ENCODE peak calls at places on chromosomes 3 and 15, in ten cellular contexts. One of them, this sample, is unnamed.

GRCh38 chr3:10344147-10344943 is 23.4 kb upstream of the SEC13 start:
- DNase-seq in GM03348: peak; percentile 79
- DNase-seq in stromal cell of bone marrow: no peak
- DNase-seq in activated CD4-positive, alpha-beta T cell treated with anti-CD3 and anti-CD28 coated beads for 36 hours: peak; percentile 72
- DNase-seq in activated CD4-positive, alpha-beta memory T cell treated with anti-CD3 and anti-CD28 coated beads for 36 hours: peak; percentile 68
- DNase-seq in nephron progenitor cell: peak; percentile 74
- DNase-seq in T-helper 1 cell: peak; percentile 38
- DNase-seq in OCI-LY7: peak; percentile 78
- DNase-seq in WTC11: peak; percentile 79
- DNase-seq in NCI-H2171 treated with DMSO at 0.1 percent for 48 hours: peak; percentile 30
- DNase-seq in this sample: peak; percentile 17

GRCh38 chr3:179260949-179261765 is 10.2 kb upstream of the KCNMB3 start:
- DNase-seq in GM03348: peak; percentile 96
- DNase-seq in stromal cell of bone marrow: peak; percentile 34
- DNase-seq in activated CD4-positive, alpha-beta T cell treated with anti-CD3 and anti-CD28 coated beads for 36 hours: peak; percentile 80
- DNase-seq in activated CD4-positive, alpha-beta memory T cell treated with anti-CD3 and anti-CD28 coated beads for 36 hours: peak; percentile 77
- DNase-seq in nephron progenitor cell: peak; percentile 80
- DNase-seq in T-helper 1 cell: peak; percentile 61
- DNase-seq in OCI-LY7: no peak
- DNase-seq in WTC11: peak; percentile 71
- DNase-seq in NCI-H2171 treated with DMSO at 0.1 percent for 48 hours: peak; percentile 60
- DNase-seq in this sample: no peak

GRCh38 chr15:57320543-57321220 is 55.6 kb upstream of the CGNL1 start:
- DNase-seq in GM03348: peak; percentile 42
- DNase-seq in stromal cell of bone marrow: peak; percentile 93
- DNase-seq in activated CD4-positive, alpha-beta T cell treated with anti-CD3 and anti-CD28 coated beads for 36 hours: no peak
- DNase-seq in activated CD4-positive, alpha-beta memory T cell treated with anti-CD3 and anti-CD28 coated beads for 36 hours: no peak
- DNase-seq in nephron progenitor cell: no peak
- DNase-seq in T-helper 1 cell: no peak
- DNase-seq in OCI-LY7: peak; percentile 61
- DNase-seq in WTC11: no peak
- DNase-seq in NCI-H2171 treated with DMSO at 0.1 percent for 48 hours: peak; percentile 8
- DNase-seq in this sample: no peak

GRCh38 chr3:17738921-17739320 is 3.5 kb downstream of the TBC1D5 start:
- DNase-seq in GM03348: no peak
- DNase-seq in stromal cell of bone marrow: no peak
- DNase-seq in activated CD4-positive, alpha-beta T cell treated with anti-CD3 and anti-CD28 coated beads for 36 hours: no peak
- DNase-seq in activated CD4-positive, alpha-beta memory T cell treated with anti-CD3 and anti-CD28 coated beads for 36 hours: no peak
- DNase-seq in nephron progenitor cell: no peak
- DNase-seq in T-helper 1 cell: no peak
- DNase-seq in OCI-LY7: no peak
- DNase-seq in WTC11: no peak
- DNase-seq in NCI-H2171 treated with DMSO at 0.1 percent for 48 hours: no peak
- DNase-seq in this sample: no peak

GRCh38 chr15:63188247-63188936 is 1.0 kb upstream of the RAB8B start:
- DNase-seq in GM03348: no peak
- DNase-seq in stromal cell of bone marrow: no peak
- DNase-seq in activated CD4-positive, alpha-beta T cell treated with anti-CD3 and anti-CD28 coated beads for 36 hours: peak; percentile 52
- DNase-seq in activated CD4-positive, alpha-beta memory T cell treated with anti-CD3 and anti-CD28 coated beads for 36 hours: peak; percentile 67
- DNase-seq in nephron progenitor cell: no peak
- DNase-seq in T-helper 1 cell: no peak
- DNase-seq in OCI-LY7: no peak
- DNase-seq in WTC11: no peak
- DNase-seq in NCI-H2171 treated with DMSO at 0.1 percent for 48 hours: no peak
- DNase-seq in this sample: no peak

GRCh38 chr15:27119695-27120266 is 148.8 kb downstream of the GABRG3 start:
- DNase-seq in GM03348: no peak
- DNase-seq in stromal cell of bone marrow: no peak
- DNase-seq in activated CD4-positive, alpha-beta T cell treated with anti-CD3 and anti-CD28 coated beads for 36 hours: no peak
- DNase-seq in activated CD4-positive, alpha-beta memory T cell treated with anti-CD3 and anti-CD28 coated beads for 36 hours: no peak
- DNase-seq in nephron progenitor cell: no peak
- DNase-seq in T-helper 1 cell: no peak
- DNase-seq in OCI-LY7: no peak
- DNase-seq in WTC11: no peak
- DNase-seq in NCI-H2171 treated with DMSO at 0.1 percent for 48 hours: peak; percentile 29
- DNase-seq in this sample: no peak

GRCh38 chr15:22930782-22931484 is 49.2 kb downstream of the CYFIP1 start:
- DNase-seq in GM03348: no peak
- DNase-seq in stromal cell of bone marrow: no peak
- DNase-seq in activated CD4-positive, alpha-beta T cell treated with anti-CD3 and anti-CD28 coated beads for 36 hours: no peak
- DNase-seq in activated CD4-positive, alpha-beta memory T cell treated with anti-CD3 and anti-CD28 coated beads for 36 hours: no peak
- DNase-seq in nephron progenitor cell: no peak
- DNase-seq in T-helper 1 cell: no peak
- DNase-seq in OCI-LY7: peak; percentile 32
- DNase-seq in WTC11: no peak
- DNase-seq in NCI-H2171 treated with DMSO at 0.1 percent for 48 hours: peak; percentile 66
- DNase-seq in this sample: no peak

GRCh38 chr15:73378089-73378488 is 9.3 kb upstream of the HCN4 start:
- DNase-seq in GM03348: no peak
- DNase-seq in stromal cell of bone marrow: no peak
- DNase-seq in activated CD4-positive, alpha-beta T cell treated with anti-CD3 and anti-CD28 coated beads for 36 hours: no peak
- DNase-seq in activated CD4-positive, alpha-beta memory T cell treated with anti-CD3 and anti-CD28 coated beads for 36 hours: no peak
- DNase-seq in nephron progenitor cell: no peak
- DNase-seq in T-helper 1 cell: no peak
- DNase-seq in OCI-LY7: no peak
- DNase-seq in WTC11: no peak
- DNase-seq in NCI-H2171 treated with DMSO at 0.1 percent for 48 hours: no peak
- DNase-seq in this sample: no peak

GRCh38 chr15:33956397-33956796 is 11.9 kb upstream of the CHRM5 start:
- DNase-seq in GM03348: no peak
- DNase-seq in stromal cell of bone marrow: no peak
- DNase-seq in activated CD4-positive, alpha-beta T cell treated with anti-CD3 and anti-CD28 coated beads for 36 hours: no peak
- DNase-seq in activated CD4-positive, alpha-beta memory T cell treated with anti-CD3 and anti-CD28 coated beads for 36 hours: no peak
- DNase-seq in nephron progenitor cell: no peak
- DNase-seq in T-helper 1 cell: no peak
- DNase-seq in OCI-LY7: no peak
- DNase-seq in WTC11: no peak
- DNase-seq in NCI-H2171 treated with DMSO at 0.1 percent for 48 hours: no peak
- DNase-seq in this sample: no peak

GRCh38 chr3:177490626-177491025 is 293.3 kb upstream of the TBL1XR1 start:
- DNase-seq in GM03348: no peak
- DNase-seq in stromal cell of bone marrow: no peak
- DNase-seq in activated CD4-positive, alpha-beta T cell treated with anti-CD3 and anti-CD28 coated beads for 36 hours: no peak
- DNase-seq in activated CD4-positive, alpha-beta memory T cell treated with anti-CD3 and anti-CD28 coated beads for 36 hours: no peak
- DNase-seq in nephron progenitor cell: no peak
- DNase-seq in T-helper 1 cell: no peak
- DNase-seq in OCI-LY7: no peak
- DNase-seq in WTC11: no peak
- DNase-seq in NCI-H2171 treated with DMSO at 0.1 percent for 48 hours: no peak
- DNase-seq in this sample: no peak

GRCh38 chr3:8981700-8982099 is 18.4 kb upstream of the RAD18 start:
- DNase-seq in GM03348: no peak
- DNase-seq in stromal cell of bone marrow: no peak
- DNase-seq in activated CD4-positive, alpha-beta T cell treated with anti-CD3 and anti-CD28 coated beads for 36 hours: no peak
- DNase-seq in activated CD4-positive, alpha-beta memory T cell treated with anti-CD3 and anti-CD28 coated beads for 36 hours: no peak
- DNase-seq in nephron progenitor cell: no peak
- DNase-seq in T-helper 1 cell: no peak
- DNase-seq in OCI-LY7: no peak
- DNase-seq in WTC11: no peak
- DNase-seq in NCI-H2171 treated with DMSO at 0.1 percent for 48 hours: no peak
- DNase-seq in this sample: no peak

GRCh38 chr15:67955256-67955655 is 98.9 kb upstream of the PIAS1 start:
- DNase-seq in GM03348: no peak
- DNase-seq in stromal cell of bone marrow: no peak
- DNase-seq in activated CD4-positive, alpha-beta T cell treated with anti-CD3 and anti-CD28 coated beads for 36 hours: no peak
- DNase-seq in activated CD4-positive, alpha-beta memory T cell treated with anti-CD3 and anti-CD28 coated beads for 36 hours: no peak
- DNase-seq in nephron progenitor cell: no peak
- DNase-seq in T-helper 1 cell: no peak
- DNase-seq in OCI-LY7: no peak
- DNase-seq in WTC11: no peak
- DNase-seq in NCI-H2171 treated with DMSO at 0.1 percent for 48 hours: no peak
- DNase-seq in this sample: no peak

GRCh38 chr3:98893740-98894139 is 7.8 kb downstream of the DCBLD2 start:
- DNase-seq in GM03348: no peak
- DNase-seq in stromal cell of bone marrow: no peak
- DNase-seq in activated CD4-positive, alpha-beta T cell treated with anti-CD3 and anti-CD28 coated beads for 36 hours: no peak
- DNase-seq in activated CD4-positive, alpha-beta memory T cell treated with anti-CD3 and anti-CD28 coated beads for 36 hours: no peak
- DNase-seq in nephron progenitor cell: no peak
- DNase-seq in T-helper 1 cell: no peak
- DNase-seq in OCI-LY7: no peak
- DNase-seq in WTC11: no peak
- DNase-seq in NCI-H2171 treated with DMSO at 0.1 percent for 48 hours: no peak
- DNase-seq in this sample: no peak

GRCh38 chr15:61047783-61048182 is 181.3 kb downstream of the RORA start:
- DNase-seq in GM03348: no peak
- DNase-seq in stromal cell of bone marrow: no peak
- DNase-seq in activated CD4-positive, alpha-beta T cell treated with anti-CD3 and anti-CD28 coated beads for 36 hours: no peak
- DNase-seq in activated CD4-positive, alpha-beta memory T cell treated with anti-CD3 and anti-CD28 coated beads for 36 hours: no peak
- DNase-seq in nephron progenitor cell: no peak
- DNase-seq in T-helper 1 cell: no peak
- DNase-seq in OCI-LY7: no peak
- DNase-seq in WTC11: no peak
- DNase-seq in NCI-H2171 treated with DMSO at 0.1 percent for 48 hours: no peak
- DNase-seq in this sample: no peak

GRCh38 chr3:165532851-165533250 is 304.4 kb downstream of the BCHE start:
- DNase-seq in GM03348: no peak
- DNase-seq in stromal cell of bone marrow: no peak
- DNase-seq in activated CD4-positive, alpha-beta T cell treated with anti-CD3 and anti-CD28 coated beads for 36 hours: no peak
- DNase-seq in activated CD4-positive, alpha-beta memory T cell treated with anti-CD3 and anti-CD28 coated beads for 36 hours: no peak
- DNase-seq in nephron progenitor cell: no peak
- DNase-seq in T-helper 1 cell: no peak
- DNase-seq in OCI-LY7: no peak
- DNase-seq in WTC11: no peak
- DNase-seq in NCI-H2171 treated with DMSO at 0.1 percent for 48 hours: no peak
- DNase-seq in this sample: no peak